ENCODE peak calls at places on chromosome X, in seven cellular contexts. R is HL-60, M is SK-N-SH, N is transverse colon, O is endothelial cell of umbilical vein, K is esophagus muscularis mucosa, A is stomach. X is an unnamed sample.

GRCh38 chrX:121356850-121357171 is 309.4 kb downstream of the GLUD2 start:
- DNase-seq in M (no peak), A (no peak), N (no peak), R (no peak), K (no peak), O (no peak), X (no peak)

GRCh38 chrX:44596277-44596676 is 53.6 kb upstream of the FUNDC1 start:
- DNase-seq in K (no peak), A (no peak), N (no peak), M (no peak), O (no peak), R (no peak), X (no peak)

GRCh38 chrX:130299279-130300009 is 30.7 kb upstream of the ZNF280C start:
- DNase-seq in O (no peak), K (no peak), A (peak; percentile 44), N (peak; percentile 48), R (no peak), M (peak; percentile 42), X (no peak)

GRCh38 chrX:136228808-136229207 is 22.4 kb downstream of the MAP7D3 start:
- DNase-seq in A (no peak), N (no peak), O (no peak), K (no peak), M (no peak), R (no peak), X (no peak)

GRCh38 chrX:123673813-123674212 is 59.0 kb downstream of the THOC2 start:
- DNase-seq in R (no peak), M (no peak), O (no peak), N (no peak), A (no peak), K (no peak), X (no peak)

GRCh38 chrX:51496501-51497291 is at the start of gene NUDT11:
- DNase-seq in N (peak; percentile 46), A (peak; percentile 38), R (no peak), K (no peak), M (peak; percentile 80), O (peak; percentile 68), X (peak; percentile 78)

GRCh38 chrX:39654952-39655351 is 442.8 kb downstream of the BCOR start:
- DNase-seq in R (no peak), N (no peak), K (no peak), O (no peak), A (no peak), M (no peak), X (no peak)

GRCh38 chrX:102934624-102935023 is 2.4 kb upstream of the RAB40AL start:
- DNase-seq in R (peak; percentile 43), M (peak; percentile 59), A (peak; percentile 30), K (no peak), O (peak; percentile 18), N (peak; percentile 18), X (no peak)

GRCh38 chrX:46957299-46957698 is 45.1 kb downstream of the JADE3 start:
- DNase-seq in A (no peak), R (no peak), O (peak; percentile 8), K (no peak), N (no peak), M (no peak), X (no peak)

GRCh38 chrX:65034292-65034640 is 58.0 kb upstream of the ZC4H2 start:
- DNase-seq in A (no peak), K (no peak), M (peak; percentile 3), N (no peak), O (no peak), R (no peak), X (no peak)

GRCh38 chrX:72100824-72101351 is 30.8 kb downstream of the RTL5 start:
- DNase-seq in M (no peak), A (peak; percentile 43), R (peak; percentile 91), O (no peak), N (peak; percentile 41), K (no peak), X (no peak)

GRCh38 chrX:149506349-149506748 is 1.2 kb upstream of the IDS start:
- DNase-seq in O (no peak), N (no peak), A (no peak), R (no peak), M (no peak), K (no peak), X (no peak)

GRCh38 chrX:149505671-149506070 is 565 bp upstream of the IDS start:
- DNase-seq in O (no peak), M (no peak), A (no peak), N (no peak), K (no peak), R (no peak), X (no peak)

GRCh38 chrX:149511081-149511480 is 6.0 kb upstream of the IDS start:
- DNase-seq in N (no peak), O (no peak), A (no peak), K (no peak), R (no peak), M (no peak), X (no peak)

GRCh38 chrX:149510386-149510785 is 5.3 kb upstream of the IDS start:
- DNase-seq in N (no peak), O (peak; percentile 5), A (no peak), K (no peak), R (no peak), M (no peak), X (no peak)

GRCh38 chrX:149508467-149508866 is 3.4 kb upstream of the IDS start:
- DNase-seq in M (no peak), O (no peak), A (no peak), N (no peak), K (no peak), R (no peak), X (no peak)
- TF ChIP-seq POLR2AphosphoS5 in M (no peak), O (no peak), A (no peak), N (no peak), K (no peak), R (no peak), X (no peak)

DNA sequence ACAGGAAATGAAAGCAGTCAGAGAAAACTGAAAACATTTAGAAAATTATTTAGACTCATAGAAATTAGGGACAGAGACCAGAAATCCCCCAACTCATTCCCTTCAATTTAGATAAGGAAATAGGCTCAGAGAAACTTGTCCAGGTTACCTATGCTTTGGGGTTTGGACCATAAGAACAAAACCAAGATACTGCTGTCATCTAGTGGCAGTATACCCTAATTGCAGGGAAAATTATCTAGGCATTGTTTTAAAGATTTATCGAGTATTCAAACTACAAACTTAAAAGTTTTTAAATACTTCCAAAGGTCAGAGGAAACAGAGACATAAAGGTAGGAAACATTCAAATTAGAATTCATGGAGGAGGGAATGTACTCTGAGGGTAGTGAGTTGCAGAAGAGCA is 67.0 kb upstream of the KLHL13 start:
- DNase-seq in M (no peak), N (no peak), A (no peak), R (no peak), O (no peak), K (no peak), X (no peak)
- TF ChIP-seq CTCF in M (peak; percentile 35), N (peak; percentile 23), A (no peak), R (peak; percentile 19), O (no peak), K (no peak), X (no peak)

GRCh38 chrX:134622813-134623185 is 35.5 kb downstream of the PLAC1 start:
- DNase-seq in R (no peak), A (no peak), O (no peak), K (no peak), M (no peak), N (no peak), X (no peak)
- H3K27ac ChIP-seq in R (no peak overlapping the region), A (no peak overlapping the region), O (peak overlapping the region; percentile 94), K (no peak overlapping the region), M (peak overlapping the region; percentile 85), N (no peak overlapping the region), X (no peak overlapping the region)

GRCh38 chrX:88378406-88378805 is 368.6 kb upstream of the CPXCR1 start:
- DNase-seq in N (no peak), O (no peak), R (no peak), K (no peak), M (no peak), A (no peak), X (no peak)
- TF ChIP-seq POLR2AphosphoS5 in N (no peak), O (no peak), R (no peak), K (no peak), M (no peak), A (no peak), X (no peak)

GRCh38 chrX:11756354-11757318 is 1.4 kb upstream of the MSL3 start:
- DNase-seq in O (no peak), R (peak; percentile 26), M (no peak), A (no peak), N (no peak), K (no peak), X (no peak)
- TF ChIP-seq CTCF in O (no peak), R (no peak), M (no peak), A (no peak), N (no peak), K (no peak), X (no peak)

GRCh38 chrX:133413218-133413925 is 1.9 kb downstream of the GPC4 start:
- DNase-seq in M (peak; percentile 36), K (no peak), A (no peak), N (peak; percentile 11), R (no peak), O (no peak), X (peak; percentile 73)
- H3K27ac ChIP-seq in M (no peak overlapping the region), K (peak overlapping the region; percentile 80), A (no peak overlapping the region), N (peak overlapping the region; percentile 86), R (no peak overlapping the region), O (no peak overlapping the region), X (peak overlapping the region; percentile 87)

DNA sequence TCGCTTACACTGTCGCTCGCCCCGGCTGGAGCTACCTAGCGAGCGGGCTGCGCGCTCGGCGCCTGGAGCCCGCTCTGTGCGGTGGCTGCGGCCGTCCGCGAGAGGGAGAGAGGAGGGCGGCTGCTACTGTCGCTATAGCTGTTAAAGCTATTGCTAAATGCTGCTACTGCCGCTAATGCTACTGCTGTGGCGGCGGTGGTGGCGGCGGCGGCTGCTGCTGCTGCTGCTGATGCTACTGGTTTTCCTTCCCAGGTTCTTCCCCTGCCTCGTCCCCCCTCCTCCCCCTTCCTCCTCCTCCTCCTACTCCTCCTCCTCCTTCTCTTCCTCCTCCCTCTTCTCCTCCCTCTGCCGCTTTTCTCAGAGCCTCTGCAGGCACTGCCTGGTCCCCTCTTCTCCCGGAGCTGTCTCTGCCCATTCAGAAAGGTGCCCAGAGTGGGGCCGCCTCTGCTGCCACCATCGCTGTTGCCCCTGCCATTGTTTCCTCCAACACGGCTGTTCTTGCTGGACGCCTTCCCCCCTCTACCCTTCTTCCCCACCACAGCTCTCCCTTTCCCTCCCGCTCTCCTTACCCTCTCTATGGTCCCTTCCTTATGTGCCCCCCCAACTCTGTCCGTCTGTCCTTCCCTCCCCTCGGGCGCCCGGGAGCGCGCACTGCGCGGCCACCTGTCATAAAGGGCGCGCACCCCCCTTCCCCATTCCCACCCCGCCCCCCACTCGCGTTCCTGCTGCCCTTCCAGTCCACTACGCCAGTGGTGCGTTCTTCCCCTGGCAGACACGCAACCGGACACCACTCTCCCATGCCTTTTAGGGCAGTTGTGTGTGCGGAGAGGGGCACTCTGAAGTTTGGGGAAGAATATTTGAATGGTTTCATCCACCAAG is at the start of gene NEXMIF:
- DNase-seq in R (peak; percentile 22), O (no peak), K (no peak), A (peak; percentile 48), M (peak; percentile 77), N (peak; percentile 38), X (peak; percentile 65)
- TF ChIP-seq POLR2AphosphoS5 in R (no peak), O (no peak), K (peak; percentile 13), A (no peak), M (no peak), N (no peak), X (no peak)

GRCh38 chrX:18210470-18210869 is 10.2 kb downstream of the BEND2 start:
- DNase-seq in M (no peak), O (no peak), R (no peak), A (no peak), K (no peak), N (no peak), X (no peak)
- TF ChIP-seq CTCF in M (peak; percentile 47), O (no peak), R (no peak), A (no peak), K (peak; percentile 28), N (peak; percentile 26), X (no peak)